ENCODE peak calls at places on chromosomes 1 and 21, in eight cellular contexts. S, F, I, V, Q, O, P and D are unnamed samples.

GRCh38 chr1:180536796-180537372 is 21.9 kb upstream of the OVAAL start:
- DNase-seq in S (no peak), F (no peak), I (no peak), V (no peak), Q (no peak), O (no peak), P (no peak), D (no peak)

GRCh38 chr1:4624141-4624715 is 30.2 kb upstream of the AJAP1 start:
- DNase-seq in S (no peak), F (no peak), I (no peak), V (no peak), Q (no peak), O (no peak), P (peak), D (no peak)

GRCh38 chr1:26999440-26999987 is 6.0 kb downstream of the TRNP1 start:
- DNase-seq in S (peak), F (peak), I (no peak), V (no peak), Q (peak), O (peak), P (peak), D (no peak)

GRCh38 chr1:237386362-237387143 is 344.6 kb downstream of the RYR2 start:
- DNase-seq in S (no peak), F (peak), I (no peak), V (no peak), Q (peak), O (no peak), P (no peak), D (no peak)

GRCh38 chr1:88021529-88021928 is 662.5 kb upstream of the PKN2 start:
- DNase-seq in S (no peak), F (no peak), I (no peak), V (no peak), Q (no peak), O (no peak), P (no peak), D (no peak)

GRCh38 chr21:44836666-44837471 is 19.0 kb upstream of the SUMO3 start:
- DNase-seq in S (no peak), F (peak), I (no peak), V (peak), Q (no peak), O (no peak), P (no peak), D (no peak)

GRCh38 chr1:118136511-118136937 is 48.5 kb downstream of the SPAG17 start:
- DNase-seq in S (no peak), F (peak), I (no peak), V (no peak), Q (peak), O (no peak), P (no peak), D (no peak)

GRCh38 chr1:197073978-197074377 is 6.9 kb upstream of the F13B start:
- DNase-seq in S (no peak), F (no peak), I (no peak), V (no peak), Q (no peak), O (no peak), P (no peak), D (no peak)

GRCh38 chr1:201004732-201005131 is 18.8 kb downstream of the KIF21B start:
- DNase-seq in S (no peak), F (no peak), I (no peak), V (no peak), Q (no peak), O (no peak), P (no peak), D (no peak)

GRCh38 chr21:42009018-42009830 is 936 bp downstream of the ZBTB21 start:
- DNase-seq in S (peak), F (peak), I (peak), V (peak), Q (no peak), O (peak), P (peak), D (peak)

GRCh38 chr1:17878837-17879236 is 123.7 kb downstream of the ACTL8 start:
- DNase-seq in S (no peak), F (peak), I (no peak), V (no peak), Q (no peak), O (no peak), P (no peak), D (no peak)

GRCh38 chr1:176694713-176695112 is 231.7 kb downstream of the PAPPA2 start:
- DNase-seq in S (no peak), F (no peak), I (no peak), V (no peak), Q (no peak), O (no peak), P (no peak), D (no peak)

GRCh38 chr1:212930986-212931678 is 19.2 kb upstream of the VASH2 start:
- DNase-seq in S (no peak), F (no peak), I (no peak), V (no peak), Q (no peak), O (no peak), P (no peak), D (no peak)

GRCh38 chr1:23544444-23545389 is 13.7 kb upstream of the E2F2 start:
- DNase-seq in S (peak), F (peak), I (peak), V (peak), Q (peak), O (peak), P (peak), D (peak)

GRCh38 chr1:56508523-56508983 is 70.8 kb downstream of the PLPP3 start:
- DNase-seq in S (peak), F (peak), I (no peak), V (no peak), Q (peak), O (peak), P (peak), D (no peak)

GRCh38 chr1:59455206-59455605 is 158.3 kb downstream of the FGGY start:
- DNase-seq in S (no peak), F (peak), I (no peak), V (no peak), Q (peak), O (no peak), P (no peak), D (no peak)

GRCh38 chr21:34131586-34131985 is 58.2 kb downstream of the MRPS6 start:
- DNase-seq in S (no peak), F (no peak), I (no peak), V (no peak), Q (no peak), O (no peak), P (no peak), D (no peak)

GRCh38 chr1:31659889-31660288 is 15.2 kb upstream of the PEF1 start:
- DNase-seq in S (no peak), F (no peak), I (no peak), V (no peak), Q (no peak), O (no peak), P (no peak), D (no peak)

GRCh38 chr1:200336111-200336845 is 73.6 kb downstream of the ZNF281 start:
- DNase-seq in S (no peak), F (no peak), I (no peak), V (no peak), Q (no peak), O (no peak), P (no peak), D (no peak)

GRCh38 chr1:230340778-230341546 is 85.2 kb downstream of the PGBD5 start:
- DNase-seq in S (peak), F (no peak), I (no peak), V (no peak), Q (no peak), O (no peak), P (no peak), D (no peak)

GRCh38 chr1:231871471-231871870 is 244.9 kb downstream of the DISC1 start:
- DNase-seq in S (no peak), F (no peak), I (no peak), V (no peak), Q (no peak), O (no peak), P (no peak), D (no peak)

GRCh38 chr1:206468571-206468970 is 1.7 kb upstream of the IKBKE start:
- DNase-seq in S (no peak), F (no peak), I (no peak), V (no peak), Q (no peak), O (no peak), P (no peak), D (no peak)

GRCh38 chr1:8116892-8117262 is 90.8 kb upstream of the ERRFI1 start:
- DNase-seq in S (peak), F (peak), I (no peak), V (no peak), Q (peak), O (peak), P (peak), D (no peak)

GRCh38 chr1:109248797-109249629 is at the start of gene CELSR2:
- DNase-seq in S (peak), F (peak), I (peak), V (peak), Q (no peak), O (peak), P (peak), D (peak)

GRCh38 chr1:216420263-216420662 is 3.0 kb downstream of the USH2A start:
- DNase-seq in S (no peak), F (no peak), I (no peak), V (no peak), Q (no peak), O (no peak), P (no peak), D (no peak)

GRCh38 chr1:163231385-163231784 is 28.7 kb upstream of the RGS5 start:
- DNase-seq in S (no peak), F (peak), I (no peak), V (no peak), Q (peak), O (no peak), P (no peak), D (no peak)

GRCh38 chr1:53294557-53294956 is 33.3 kb downstream of the LRP8 start:
- DNase-seq in S (no peak), F (peak), I (no peak), V (no peak), Q (no peak), O (no peak), P (no peak), D (no peak)

GRCh38 chr1:116356067-116356466 is 17.0 kb upstream of the ATP1A1 start:
- DNase-seq in S (no peak), F (no peak), I (no peak), V (no peak), Q (no peak), O (no peak), P (no peak), D (no peak)

GRCh38 chr1:37817481-37817880 is 9.5 kb upstream of the YRDC start:
- DNase-seq in S (peak), F (no peak), I (no peak), V (no peak), Q (no peak), O (peak), P (no peak), D (no peak)

GRCh38 chr1:55323760-55324159 is 108.6 kb upstream of the USP24 start:
- DNase-seq in S (no peak), F (no peak), I (no peak), V (no peak), Q (no peak), O (no peak), P (no peak), D (no peak)